ENCODE peak calls at places on chromosome 2, in six cellular contexts. G is hepatic stellate cell, A is heart right ventricle, F is thoracic aorta, T is non-pigmented ciliary epithelial cell, B is mesothelial cell of epicardium. I is an unnamed sample.

GRCh38 chr2:178542161-178542560 is 61.9 kb downstream of the PLEKHA3 start:
- DNase-seq in G (no peak), A (no peak), F (no peak), T (no peak), B (no peak), I (no peak)

GRCh38 chr2:178478102-178478441 is 328 bp downstream of the FKBP7 start:
- DNase-seq in G (peak; percentile 39), A (no peak), F (no peak), T (no peak), B (no peak), I (no peak)

GRCh38 chr2:95207111-95207961 is at the start of gene ZNF892:
- DNase-seq in G (peak; percentile 93), A (peak; percentile 92), F (peak; percentile 67), T (peak; percentile 44), B (peak; percentile 88), I (peak; percentile 57)

GRCh38 chr2:102376052-102376591 is 20.5 kb downstream of the IL18R1 start:
- DNase-seq in G (no peak), A (no peak), F (no peak), T (no peak), B (no peak), I (no peak)

GRCh38 chr2:118689033-118689432 is 158.4 kb downstream of the EN1 start:
- DNase-seq in G (no peak), A (no peak), F (no peak), T (no peak), B (no peak), I (no peak)

GRCh38 chr2:106269591-106270291 is 75.6 kb upstream of the UXS1 start:
- DNase-seq in G (no peak), A (peak; percentile 52), F (no peak), T (no peak), B (no peak), I (no peak)

GRCh38 chr2:56757884-56758545 is 574.2 kb downstream of the CCDC85A start:
- DNase-seq in G (no peak), A (no peak), F (no peak), T (no peak), B (no peak), I (no peak)

GRCh38 chr2:54063967-54064535 is 51.4 kb upstream of the ACYP2 start:
- DNase-seq in G (no peak), A (peak; percentile 47), F (no peak), T (no peak), B (no peak), I (no peak)

GRCh38 chr2:212076456-212076855 is 462.1 kb downstream of the ERBB4 start:
- DNase-seq in G (no peak), A (no peak), F (no peak), T (no peak), B (no peak), I (no peak)

GRCh38 chr2:39933166-39933565 is 154.1 kb upstream of the THUMPD2 start:
- DNase-seq in G (no peak), A (no peak), F (no peak), T (no peak), B (no peak), I (no peak)

GRCh38 chr2:55961318-55961911 is 37.8 kb upstream of the EFEMP1 start:
- DNase-seq in G (peak; percentile 8), A (no peak), F (no peak), T (no peak), B (no peak), I (no peak)

GRCh38 chr2:45759310-45759851 is 107.9 kb downstream of the PRKCE start:
- DNase-seq in G (peak; percentile 47), A (no peak), F (no peak), T (no peak), B (no peak), I (peak; percentile 25)

GRCh38 chr2:1590611-1591460 is 153.5 kb downstream of the PXDN start:
- DNase-seq in G (peak; percentile 45), A (no peak), F (no peak), T (no peak), B (no peak), I (no peak)

GRCh38 chr2:231714639-231715498 is 6.5 kb downstream of the PTMA start:
- DNase-seq in G (no peak), A (peak; percentile 77), F (no peak), T (no peak), B (peak; percentile 80), I (no peak)

GRCh38 chr2:128776461-128776971 is 457.8 kb upstream of the HS6ST1 start:
- DNase-seq in G (no peak), A (no peak), F (no peak), T (no peak), B (no peak), I (no peak)

GRCh38 chr2:101699191-101699938 is 1.9 kb downstream of the MAP4K4 start:
- DNase-seq in G (no peak), A (no peak), F (no peak), T (no peak), B (no peak), I (peak; percentile 18)

GRCh38 chr2:25249785-25250184 is 81.4 kb upstream of the POMC start:
- DNase-seq in G (no peak), A (no peak), F (no peak), T (no peak), B (no peak), I (no peak)

GRCh38 chr2:40039543-40039942 is 260.5 kb upstream of the THUMPD2 start:
- DNase-seq in G (no peak), A (no peak), F (no peak), T (no peak), B (no peak), I (no peak)

GRCh38 chr2:112644155-112644932 is 1.4 kb upstream of the SLC20A1 start:
- DNase-seq in G (no peak), A (no peak), F (no peak), T (no peak), B (no peak), I (no peak)

GRCh38 chr2:163665051-163665450 is 70.8 kb downstream of the FIGN start:
- DNase-seq in G (no peak), A (no peak), F (no peak), T (no peak), B (no peak), I (no peak)

GRCh38 chr2:121360566-121361300 is 75.7 kb upstream of the TFCP2L1 start:
- DNase-seq in G (peak; percentile 49), A (peak; percentile 50), F (peak; percentile 27), T (no peak), B (no peak), I (peak; percentile 71)

GRCh38 chr2:109422758-109423500 is 190.8 kb downstream of the SEPTIN10 start:
- DNase-seq in G (no peak), A (no peak), F (no peak), T (no peak), B (no peak), I (no peak)

I was measured in H54.